ENCODE peak calls at places on chromosomes 11 and 22, in six cellular contexts. I, P, T, F, W and Q are unnamed samples.

GRCh38 chr11:125174686-125175085 is 10.1 kb downstream of the PKNOX2 start:
- DNase-seq in F (no peak), T (no peak), I (no peak), W (no peak), P (no peak), Q (no peak)

GRCh38 chr11:73760066-73760679 is 701 bp downstream of the RAB6A start:
- DNase-seq in I (peak; percentile 59), P (no peak), F (peak; percentile 61), W (peak; percentile 11), T (peak; percentile 52), Q (no peak)

GRCh38 chr22:38051900-38052862 is 5.0 kb upstream of the PICK1 start:
- DNase-seq in P (peak; percentile 70), F (peak; percentile 94), I (peak; percentile 89), T (peak; percentile 80), W (peak; percentile 65), Q (no peak)

GRCh38 chr11:34644669-34645406 is 23.9 kb downstream of the EHF start:
- DNase-seq in F (no peak), T (peak; percentile 68), I (no peak), P (no peak), W (peak; percentile 89), Q (peak; percentile 50)

GRCh38 chr11:6258141-6258540 is 1.5 kb upstream of the CCKBR start:
- DNase-seq in I (no peak), W (no peak), P (no peak), F (peak; percentile 50), T (no peak), Q (no peak)

GRCh38 chr22:30605449-30606110 is 1.4 kb upstream of the TCN2 start:
- DNase-seq in I (peak; percentile 54), P (no peak), W (peak; percentile 25), T (peak; percentile 61), F (peak; percentile 75), Q (no peak)

GRCh38 chr11:118883368-118884071 is at the start of gene CXCR5:
- DNase-seq in W (peak; percentile 35), F (no peak), T (no peak), I (no peak), P (no peak), Q (no peak)

GRCh38 chr11:44943118-44943517 is 7.6 kb downstream of the TP53I11 start:
- DNase-seq in F (no peak), T (no peak), W (no peak), P (no peak), I (no peak), Q (no peak)

GRCh38 chr11:71079795-71080194 is 172.6 kb downstream of the SHANK2 start:
- DNase-seq in F (no peak), W (no peak), P (no peak), I (no peak), T (no peak), Q (no peak)

GRCh38 chr11:130816516-130816915 is 99.8 kb downstream of the SNX19 start:
- DNase-seq in P (no peak), W (no peak), F (no peak), I (no peak), T (no peak), Q (no peak)

GRCh38 chr11:110600322-110600721 is 111.9 kb downstream of the ARHGAP20 start:
- DNase-seq in I (no peak), W (no peak), F (no peak), P (no peak), T (no peak), Q (no peak)

GRCh38 chr11:2293396-2294339 is 8.1 kb downstream of the C11orf21 start:
- DNase-seq in I (peak; percentile 14), P (no peak), W (no peak), T (no peak), F (peak; percentile 46), Q (no peak)

GRCh38 chr11:59756845-59757244 is 1.7 kb downstream of the STX3 start:
- DNase-seq in P (peak; percentile 87), F (peak; percentile 16), W (peak; percentile 15), T (no peak), I (no peak), Q (no peak)

GRCh38 chr11:119518746-119519382 is 95.9 kb upstream of the THY1 start:
- DNase-seq in T (peak; percentile 66), F (peak; percentile 84), W (peak; percentile 58), P (peak; percentile 42), I (no peak), Q (no peak)

GRCh38 chr11:78032090-78032489 is 9.0 kb upstream of the KCTD14 start:
- DNase-seq in F (no peak), W (no peak), P (no peak), I (no peak), T (peak; percentile 63), Q (no peak)

GRCh38 chr11:131217313-131218297 is 152.8 kb upstream of the NTM start:
- DNase-seq in P (no peak), F (peak; percentile 53), I (no peak), W (peak; percentile 21), T (no peak), Q (no peak)

GRCh38 chr11:11407065-11407737 is 54.2 kb upstream of the CSNK2A3 start:
- DNase-seq in F (no peak), I (peak; percentile 65), W (no peak), P (no peak), T (no peak), Q (no peak)
- TF ChIP-seq CTCF in F (no peak), I (no peak), W (no peak), P (no peak), T (no peak), Q (no peak)

GRCh38 chr11:134030853-134031252 is 38.0 kb upstream of the JAM3 start:
- DNase-seq in T (no peak), W (no peak), P (no peak), F (peak; percentile 69), I (no peak), Q (no peak)
- TF ChIP-seq CTCF in T (peak; percentile 21), W (no peak), P (no peak), F (peak; percentile 65), I (peak; percentile 39), Q (no peak)

GRCh38 chr22:39932918-39933649 is 27.1 kb upstream of the TMA7B start:
- DNase-seq in P (no peak), I (peak; percentile 45), W (no peak), F (peak; percentile 95), T (peak; percentile 53), Q (no peak)
- TF ChIP-seq CTCF in P (peak; percentile 87), I (peak; percentile 75), W (peak; percentile 44), F (peak; percentile 97), T (peak; percentile 78), Q (peak; percentile 60)

GRCh38 chr11:66231561-66231960 is 36.9 kb upstream of the RAB1B start:
- DNase-seq in W (no peak), P (no peak), F (no peak), T (no peak), I (no peak), Q (no peak)
- TF ChIP-seq CTCF in W (no peak), P (no peak), F (no peak), T (no peak), I (no peak), Q (no peak)

GRCh38 chr11:62789576-62789975 is 2.2 kb downstream of the TMEM223 start:
- DNase-seq in F (no peak), W (no peak), P (peak; percentile 9), I (no peak), T (no peak), Q (no peak)

GRCh38 chr11:62786318-62787004 is 741 bp upstream of the TMEM179B start:
- DNase-seq in F (peak; percentile 97), T (peak; percentile 85), P (peak; percentile 72), W (peak; percentile 68), I (peak; percentile 92), Q (peak; percentile 19)

GRCh38 chr11:62791501-62792192 is at the start of gene TMEM223:
- DNase-seq in F (peak; percentile 94), W (peak; percentile 72), P (peak; percentile 72), I (peak; percentile 93), T (peak; percentile 84), Q (peak; percentile 26)

GRCh38 chr11:62787005-62787759 is at the start of gene TMEM179B:
- DNase-seq in T (peak; percentile 98), I (peak; percentile 96), F (peak; percentile 100), W (peak; percentile 98), P (peak; percentile 98), Q (peak; percentile 82)

GRCh38 chr11:62788991-62789390 is 1.8 kb downstream of the TMEM179B start:
- DNase-seq in P (no peak), I (no peak), F (peak; percentile 39), W (no peak), T (no peak), Q (no peak)
- TF ChIP-seq CTCF in P (no peak), I (no peak), F (peak; percentile 26), W (no peak), T (no peak), Q (no peak)

GRCh38 chr22:36818010-36818642 is 1.3 kb upstream of the PVALB start:
- DNase-seq in F (no peak), W (no peak), I (peak; percentile 52), P (no peak), T (no peak), Q (no peak)
- TF ChIP-seq CTCF in F (no peak), W (no peak), I (no peak), P (no peak), T (no peak), Q (no peak)

GRCh38 chr11:100240051-100240450 is 447.0 kb upstream of the ARHGAP42 start:
- DNase-seq in W (no peak), F (no peak), P (no peak), I (no peak), T (no peak), Q (no peak)
- TF ChIP-seq CTCF in W (no peak), F (no peak), P (no peak), I (no peak), T (no peak), Q (no peak)

GRCh38 chr22:47627561-47628253 is 865.3 kb downstream of the TBC1D22A start:
- DNase-seq in W (no peak), T (no peak), F (no peak), I (no peak), P (peak; percentile 60), Q (no peak)

GRCh38 chr22:47625531-47626427 is 863.3 kb downstream of the TBC1D22A start:
- DNase-seq in F (no peak), I (no peak), W (no peak), T (no peak), P (no peak), Q (no peak)

GRCh38 chr22:47625013-47625385 is 862.5 kb downstream of the TBC1D22A start:
- DNase-seq in P (no peak), F (no peak), T (no peak), W (no peak), I (no peak), Q (no peak)

GRCh38 chr22:47628477-47629272 is 866.2 kb downstream of the TBC1D22A start:
- DNase-seq in T (no peak), F (no peak), W (no peak), I (no peak), P (no peak), Q (no peak)

GRCh38 chr22:47626428-47627390 is 864.3 kb downstream of the TBC1D22A start:
- DNase-seq in F (no peak), T (no peak), P (no peak), W (no peak), I (no peak), Q (no peak)
- TF ChIP-seq CTCF in F (no peak), T (no peak), P (peak; percentile 41), W (no peak), I (no peak), Q (no peak)